ENCODE peak calls at places on chromosomes 1 and 21, in five cellular contexts. One of them, this sample, is unnamed.

GRCh38 chr1:228902781-228903572 is 167.7 kb downstream of the RHOU start:
- DNase-seq in cardiac muscle cell: peak
- DNase-seq in WTC11: no peak
- DNase-seq in cardiac fibroblast: peak
- DNase-seq in GM12865: no peak
- DNase-seq in this sample: no peak

GRCh38 chr1:77831566-77831965 is 52.1 kb downstream of the MIGA1 start:
- DNase-seq in cardiac muscle cell: peak
- DNase-seq in WTC11: no peak
- DNase-seq in cardiac fibroblast: peak
- DNase-seq in GM12865: no peak
- DNase-seq in this sample: no peak

GRCh38 chr1:228544021-228544850 is 57.1 kb downstream of the RNF187 start:
- DNase-seq in cardiac muscle cell: no peak
- DNase-seq in WTC11: no peak
- DNase-seq in cardiac fibroblast: no peak
- DNase-seq in GM12865: no peak
- DNase-seq in this sample: no peak

GRCh38 chr1:64093941-64094340 is 109.5 kb upstream of the UBE2U start:
- DNase-seq in cardiac muscle cell: peak
- DNase-seq in WTC11: no peak
- DNase-seq in cardiac fibroblast: peak
- DNase-seq in GM12865: no peak
- DNase-seq in this sample: no peak

GRCh38 chr1:210647406-210648333 is 319.0 kb downstream of the HHAT start:
- DNase-seq in cardiac muscle cell: peak
- DNase-seq in WTC11: no peak
- DNase-seq in cardiac fibroblast: peak
- DNase-seq in GM12865: no peak
- DNase-seq in this sample: no peak

GRCh38 chr1:161198206-161198876 is 513 bp downstream of the ADAMTS4 start:
- DNase-seq in cardiac muscle cell: peak
- DNase-seq in WTC11: peak
- DNase-seq in cardiac fibroblast: no peak
- DNase-seq in GM12865: no peak
- DNase-seq in this sample: no peak

GRCh38 chr1:10665930-10666850 is 130.3 kb downstream of the CASZ1 start:
- DNase-seq in cardiac muscle cell: no peak
- DNase-seq in WTC11: no peak
- DNase-seq in cardiac fibroblast: no peak
- DNase-seq in GM12865: no peak
- DNase-seq in this sample: no peak

GRCh38 chr1:6041432-6042062 is 4.1 kb upstream of the KCNAB2 start:
- DNase-seq in cardiac muscle cell: peak
- DNase-seq in WTC11: peak
- DNase-seq in cardiac fibroblast: peak
- DNase-seq in GM12865: no peak
- DNase-seq in this sample: no peak

GRCh38 chr1:180117764-180118116 is 36.9 kb upstream of the QSOX1 start:
- DNase-seq in cardiac muscle cell: peak
- DNase-seq in WTC11: no peak
- DNase-seq in cardiac fibroblast: peak
- DNase-seq in GM12865: no peak
- DNase-seq in this sample: no peak

GRCh38 chr1:94037392-94038229 is 83.3 kb downstream of the ABCA4 start:
- DNase-seq in cardiac muscle cell: no peak
- DNase-seq in WTC11: no peak
- DNase-seq in cardiac fibroblast: no peak
- DNase-seq in GM12865: peak
- DNase-seq in this sample: peak

GRCh38 chr1:93433407-93433961 is 14.4 kb upstream of the FNBP1L start:
- DNase-seq in cardiac muscle cell: no peak
- DNase-seq in WTC11: peak
- DNase-seq in cardiac fibroblast: no peak
- DNase-seq in GM12865: peak
- DNase-seq in this sample: no peak

GRCh38 chr1:25482211-25482610 is 51.5 kb downstream of the MACO1 start:
- DNase-seq in cardiac muscle cell: no peak
- DNase-seq in WTC11: no peak
- DNase-seq in cardiac fibroblast: no peak
- DNase-seq in GM12865: no peak
- DNase-seq in this sample: no peak

GRCh38 chr1:211932581-211933010 is 102.0 kb upstream of the LPGAT1 start:
- DNase-seq in cardiac muscle cell: no peak
- DNase-seq in WTC11: no peak
- DNase-seq in cardiac fibroblast: no peak
- DNase-seq in GM12865: no peak
- DNase-seq in this sample: no peak

DNA sequence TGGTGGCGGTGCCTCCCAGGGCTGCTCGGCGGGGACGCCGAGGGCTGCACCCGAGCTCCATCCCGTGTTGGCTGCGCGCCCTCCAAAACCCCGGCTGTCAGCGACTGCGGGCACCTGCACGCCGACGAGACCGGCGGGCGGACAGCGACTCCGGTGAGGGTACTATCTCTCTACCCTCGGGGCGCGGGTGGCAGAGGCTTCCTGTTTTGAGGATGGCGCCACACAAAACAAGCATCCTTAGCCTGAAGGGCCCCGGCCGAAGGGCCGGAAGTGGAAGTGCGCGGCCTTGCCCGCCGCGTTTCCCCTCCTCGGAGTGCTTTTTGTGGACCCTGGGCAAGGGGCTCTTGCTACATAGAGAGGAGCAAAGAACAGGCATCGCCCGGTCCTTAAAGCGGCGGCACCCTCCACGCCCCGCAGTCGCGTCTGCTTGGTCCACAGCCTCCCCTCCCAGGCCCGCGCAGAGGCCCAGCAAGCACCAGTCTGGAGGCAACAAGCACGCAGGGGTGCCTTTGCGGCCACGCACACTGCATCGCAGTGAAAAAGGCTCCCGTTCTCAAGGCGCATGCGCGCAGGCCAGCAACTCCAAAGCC is 560 bp upstream of the COQ8A start:
- DNase-seq in cardiac muscle cell: peak
- DNase-seq in WTC11: no peak
- DNase-seq in cardiac fibroblast: no peak
- DNase-seq in GM12865: no peak
- DNase-seq in this sample: peak
- TF ChIP-seq CTCF in cardiac muscle cell: no peak
- TF ChIP-seq CTCF in WTC11: no peak
- TF ChIP-seq CTCF in cardiac fibroblast: no peak
- TF ChIP-seq CTCF in GM12865: no peak
- TF ChIP-seq CTCF in this sample: no peak

GRCh38 chr1:235077163-235077540 is 51.5 kb downstream of the TOMM20 start:
- DNase-seq in cardiac muscle cell: no peak
- DNase-seq in WTC11: no peak
- DNase-seq in cardiac fibroblast: no peak
- DNase-seq in GM12865: no peak
- DNase-seq in this sample: no peak

GRCh38 chr1:235078927-235079381 is 49.7 kb downstream of the TOMM20 start:
- DNase-seq in cardiac muscle cell: peak
- DNase-seq in WTC11: no peak
- DNase-seq in cardiac fibroblast: peak
- DNase-seq in GM12865: peak
- DNase-seq in this sample: no peak

GRCh38 chr1:235078480-235078803 is 50.2 kb downstream of the TOMM20 start:
- DNase-seq in cardiac muscle cell: no peak
- DNase-seq in WTC11: no peak
- DNase-seq in cardiac fibroblast: no peak
- DNase-seq in GM12865: no peak
- DNase-seq in this sample: no peak

GRCh38 chr1:235077571-235078479 is 50.8 kb downstream of the TOMM20 start:
- DNase-seq in cardiac muscle cell: no peak
- DNase-seq in WTC11: no peak
- DNase-seq in cardiac fibroblast: peak
- DNase-seq in GM12865: peak
- DNase-seq in this sample: peak

DNA sequence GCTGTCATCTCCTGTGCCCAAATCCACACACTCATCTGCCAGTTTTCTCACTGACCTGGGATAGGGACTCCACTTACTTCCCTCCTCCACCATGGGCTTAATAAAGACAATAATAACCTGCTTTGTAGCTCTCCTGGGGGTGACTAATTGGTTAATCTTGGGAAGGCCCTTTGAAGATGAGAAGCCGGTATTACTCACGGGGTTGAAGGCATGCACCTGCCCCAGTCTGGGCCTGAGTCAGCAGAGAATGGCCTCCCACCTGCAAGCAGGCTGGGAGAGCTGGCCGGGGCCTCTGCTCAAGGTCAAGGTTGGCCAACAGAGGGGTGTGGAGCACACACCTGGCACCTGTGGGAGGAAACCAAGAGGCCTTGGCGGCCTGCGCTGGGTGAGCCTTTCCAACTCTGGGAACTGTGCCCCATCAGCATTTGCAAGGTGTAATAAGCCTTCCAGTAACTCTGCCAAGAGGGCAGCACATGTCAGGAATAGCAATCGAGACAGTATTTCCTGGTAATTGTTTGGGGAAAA is 49.1 kb downstream of the TOMM20 start:
- DNase-seq in cardiac muscle cell: no peak
- DNase-seq in WTC11: no peak
- DNase-seq in cardiac fibroblast: peak
- DNase-seq in GM12865: peak
- DNase-seq in this sample: no peak
- TF ChIP-seq CTCF in cardiac muscle cell: no peak
- TF ChIP-seq CTCF in WTC11: no peak
- TF ChIP-seq CTCF in cardiac fibroblast: no peak
- TF ChIP-seq CTCF in GM12865: no peak
- TF ChIP-seq CTCF in this sample: no peak

GRCh38 chr21:41283211-41283818 is 33.3 kb upstream of the FAM3B start:
- DNase-seq in cardiac muscle cell: peak
- DNase-seq in WTC11: peak
- DNase-seq in cardiac fibroblast: peak
- DNase-seq in GM12865: peak
- DNase-seq in this sample: peak
- TF ChIP-seq CTCF in cardiac muscle cell: peak
- TF ChIP-seq CTCF in WTC11: peak
- TF ChIP-seq CTCF in cardiac fibroblast: peak
- TF ChIP-seq CTCF in GM12865: peak
- TF ChIP-seq CTCF in this sample: no peak

GRCh38 chr1:234638832-234639799 is 29.1 kb upstream of the IRF2BP2 start:
- DNase-seq in cardiac muscle cell: no peak
- DNase-seq in WTC11: no peak
- DNase-seq in cardiac fibroblast: no peak
- DNase-seq in GM12865: no peak
- DNase-seq in this sample: no peak
- TF ChIP-seq CTCF in cardiac muscle cell: no peak
- TF ChIP-seq CTCF in WTC11: no peak
- TF ChIP-seq CTCF in cardiac fibroblast: no peak
- TF ChIP-seq CTCF in GM12865: no peak
- TF ChIP-seq CTCF in this sample: no peak

This sample was measured in GM20000.